ENCODE peak calls at places on chromosomes 7 and 10, in ten cellular contexts. X is non-pigmented ciliary epithelial cell, L is NAMALWA, H is NT2/D1, K is foreskin fibroblast, B is NCI-H774, C is GM12891, D is OCI-LY7, V is adipocyte, W is occipital lobe. E is an unnamed sample.

GRCh38 chr10:86888585-86889381 is 68.6 kb downstream of the MMRN2 start:
- DNase-seq in C (peak; percentile 44), D (peak; percentile 14), V (peak; percentile 58), L (peak; percentile 70), W (no peak), X (no peak), B (no peak), K (peak; percentile 75), H (no peak), E (no peak)

GRCh38 chr10:44389150-44389549 is 4.3 kb upstream of the CXCL12 start:
- DNase-seq in K (no peak), W (no peak), V (no peak), X (no peak), D (no peak), C (no peak), L (no peak), B (no peak), H (no peak), E (no peak)

GRCh38 chr7:42831953-42832522 is 79.8 kb downstream of the C7orf25 start:
- DNase-seq in C (no peak), W (no peak), L (no peak), V (no peak), B (no peak), X (no peak), D (no peak), K (no peak), H (no peak), E (no peak)

GRCh38 chr10:32055478-32056135 is 618 bp downstream of the KIF5B start:
- DNase-seq in B (peak; percentile 21), D (peak; percentile 74), V (peak; percentile 81), K (peak; percentile 72), X (no peak), C (peak; percentile 35), W (peak; percentile 76), H (peak; percentile 28), L (peak; percentile 72), E (peak; percentile 72)

GRCh38 chr10:35439172-35439571 is 102.9 kb downstream of the CCNY start:
- DNase-seq in X (no peak), V (no peak), B (no peak), W (no peak), D (no peak), L (no peak), H (no peak), K (no peak), C (no peak), E (no peak)

GRCh38 chr7:12025246-12025645 is 185.8 kb upstream of the TMEM106B start:
- DNase-seq in D (no peak), W (no peak), V (no peak), H (no peak), K (peak; percentile 4), B (no peak), L (no peak), C (no peak), X (no peak), E (no peak)

GRCh38 chr10:23151071-23151470 is 41.0 kb upstream of the PTF1A start:
- DNase-seq in K (no peak), H (no peak), L (no peak), C (no peak), W (no peak), V (no peak), B (no peak), D (no peak), X (no peak), E (no peak)

GRCh38 chr7:44853391-44853790 is 5.5 kb upstream of the H2AZ2 start:
- DNase-seq in D (no peak), K (peak; percentile 12), V (no peak), L (no peak), W (no peak), H (no peak), X (no peak), B (no peak), C (no peak), E (no peak)

GRCh38 chr7:105014725-105015630 is 973 bp downstream of the KMT2E start:
- DNase-seq in L (peak; percentile 82), B (no peak), W (peak; percentile 58), K (peak; percentile 78), V (peak; percentile 68), C (no peak), H (no peak), X (no peak), D (peak; percentile 65), E (peak; percentile 47)

GRCh38 chr7:141417506-141417905 is 133.7 kb upstream of the AGK start:
- DNase-seq in D (no peak), C (no peak), V (no peak), K (no peak), L (no peak), H (no peak), X (no peak), B (no peak), W (no peak), E (no peak)

GRCh38 chr10:24360286-24361127 is 151.6 kb downstream of the KIAA1217 start:
- DNase-seq in K (peak; percentile 80), C (peak; percentile 19), W (peak; percentile 8), H (peak; percentile 33), D (peak; percentile 16), L (peak; percentile 69), X (no peak), B (peak; percentile 2), V (peak; percentile 85), E (peak; percentile 53)